ENCODE peak calls at places on chromosomes 12 and 14, in nine cellular contexts. V, P, N, J, L, H, Y, D and G are unnamed samples.
A peak's percentile ranks its signal among the peaks of the same experiment; 100 is the strongest.

GRCh38 chr12:19856389-19856788 is 417.1 kb downstream of the AEBP2 start:
- DNase-seq in V (no peak), Y (no peak), J (no peak), L (no peak), N (no peak), D (no peak), H (no peak), P (no peak), G (no peak)

GRCh38 chr14:22460461-22461195 is 128.4 kb downstream of the DAD1 start:
- DNase-seq in N (no peak), L (no peak), V (no peak), P (no peak), Y (no peak), D (no peak), J (peak; percentile 95), H (no peak), G (no peak)

GRCh38 chr14:29528889-29529288 is 398.8 kb downstream of the PRKD1 start:
- DNase-seq in J (no peak), D (no peak), Y (no peak), L (no peak), H (no peak), N (no peak), P (no peak), V (no peak), G (no peak)

GRCh38 chr14:91614187-91614586 is 104.1 kb upstream of the PPP4R3A start:
- DNase-seq in N (no peak), H (no peak), J (peak; percentile 2), V (peak; percentile 21), Y (no peak), L (no peak), D (no peak), P (no peak), G (no peak)

GRCh38 chr12:27436029-27436428 is 10.5 kb upstream of the SMCO2 start:
- DNase-seq in J (no peak), Y (no peak), D (no peak), N (no peak), P (no peak), L (no peak), V (no peak), H (no peak), G (no peak)

GRCh38 chr14:21771671-21772070 is 98.1 kb upstream of the OR4E1 start:
- DNase-seq in P (no peak), D (no peak), H (peak; percentile 14), Y (peak; percentile 30), J (no peak), N (no peak), L (no peak), V (no peak), G (no peak)

GRCh38 chr12:27966870-27967269 is 5.7 kb downstream of the PTHLH start:
- DNase-seq in D (no peak), J (no peak), P (no peak), L (no peak), H (no peak), Y (no peak), V (peak; percentile 91), N (no peak), G (no peak)

GRCh38 chr12:100464529-100464928 is 9.1 kb upstream of the NR1H4 start:
- DNase-seq in J (no peak), N (no peak), V (no peak), D (no peak), H (no peak), P (no peak), Y (no peak), L (no peak), G (no peak)

DNA sequence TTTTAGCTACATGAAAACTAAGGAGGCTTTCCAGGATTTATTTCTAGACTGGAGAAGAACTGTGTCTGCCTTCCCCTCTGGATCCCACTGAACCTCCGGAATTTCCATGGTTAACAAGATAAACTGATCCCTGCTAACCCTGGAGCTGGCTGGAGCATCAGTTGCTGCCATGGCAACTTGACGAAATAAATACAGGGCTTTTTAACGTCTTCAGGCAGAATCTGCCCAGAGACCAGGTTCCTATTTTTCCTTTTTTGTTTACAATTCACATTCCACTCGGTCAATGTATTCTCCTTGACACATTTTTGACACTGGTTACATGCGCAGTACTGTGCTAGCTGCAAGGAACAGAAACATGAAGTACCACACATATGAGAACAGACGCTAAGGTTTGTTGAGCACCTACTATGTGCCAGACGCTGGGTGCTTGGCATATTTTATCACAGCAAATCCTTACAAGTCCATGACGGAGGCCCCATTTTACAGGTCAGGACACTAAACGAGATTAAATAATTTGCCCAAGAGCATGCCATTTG is 1.7 kb downstream of the C14orf132 start:
- DNase-seq in D (no peak), N (no peak), P (no peak), L (no peak), Y (no peak), V (no peak), J (no peak), H (no peak), G (no peak)
- TF ChIP-seq POLR2A in D (no peak), N (no peak), P (no peak), L (no peak), Y (no peak), V (no peak), J (no peak), H (no peak), G (no peak)

GRCh38 chr12:31591308-31591901 is 469 bp upstream of the DENND5B start:
- DNase-seq in N (peak; percentile 44), Y (peak; percentile 6), P (peak; percentile 21), V (peak; percentile 55), D (peak; percentile 79), H (peak; percentile 20), L (no peak), J (peak; percentile 46), G (peak; percentile 12)

GRCh38 chr12:31589582-31589895 is 1.4 kb downstream of the DENND5B start:
- DNase-seq in L (peak; percentile 42), P (no peak), H (no peak), N (peak; percentile 70), Y (no peak), D (no peak), V (no peak), J (no peak), G (peak; percentile 48)

GRCh38 chr12:31590730-31591307 is at the start of gene DENND5B:
- DNase-seq in N (peak; percentile 87), P (peak; percentile 75), H (peak; percentile 80), V (peak; percentile 78), L (peak; percentile 26), D (peak; percentile 89), Y (peak; percentile 50), J (peak; percentile 80), G (peak; percentile 58)

GRCh38 chr12:31588976-31589375 is 2.0 kb downstream of the DENND5B start:
- DNase-seq in Y (no peak), V (no peak), D (no peak), N (no peak), P (no peak), H (no peak), L (no peak), J (no peak), G (no peak)

DNA sequence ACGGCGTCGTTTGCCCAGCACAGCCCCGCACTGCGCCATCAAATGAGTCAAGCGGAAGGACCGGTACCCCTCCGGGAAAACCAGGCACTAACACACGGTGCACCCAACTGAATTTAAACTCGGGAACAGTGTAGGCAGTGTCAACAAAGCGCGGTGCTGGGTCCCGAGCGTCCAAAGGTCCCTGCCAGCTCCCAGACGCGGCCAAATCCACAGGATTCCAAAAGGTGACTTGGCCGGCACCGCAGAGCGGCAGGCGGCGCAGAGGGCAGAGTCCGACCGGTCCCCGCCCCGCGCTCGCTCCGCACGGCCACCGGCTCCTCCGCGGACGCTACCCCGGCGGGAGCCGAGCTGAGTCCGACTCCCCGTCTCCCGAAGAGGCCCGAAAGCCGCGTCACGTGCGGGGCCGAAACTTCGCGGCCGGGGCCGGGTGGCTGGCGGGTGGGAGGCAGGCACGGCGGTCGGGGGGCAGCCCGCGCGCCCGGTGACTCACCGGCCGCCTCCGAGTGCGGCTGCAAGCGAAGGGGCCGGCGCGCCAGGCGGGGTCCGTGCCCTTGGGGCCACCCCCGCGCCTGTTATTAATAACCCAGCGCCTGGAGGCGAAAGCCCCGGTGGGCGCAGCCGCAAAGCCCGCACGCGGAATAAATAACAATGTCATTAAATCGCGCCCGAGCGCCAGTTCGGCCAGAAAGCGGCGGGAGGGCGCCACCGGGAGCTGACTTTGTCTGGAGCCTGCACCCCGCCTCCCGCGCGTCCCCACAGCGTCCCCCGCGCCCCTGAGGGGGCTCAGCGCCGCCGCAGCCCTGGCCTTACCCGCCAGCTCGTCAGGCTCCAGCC is 823 bp downstream of the DENND5B start:
- DNase-seq in V (peak; percentile 81), Y (peak; percentile 40), J (peak; percentile 92), N (peak; percentile 65), L (peak; percentile 19), D (peak; percentile 87), H (peak; percentile 79), P (peak; percentile 69), G (peak; percentile 17)
- TF ChIP-seq POLR2A in V (no peak), Y (no peak), J (peak; percentile 58), N (peak; percentile 4), L (no peak), D (peak; percentile 41), H (peak; percentile 68), P (peak; percentile 61), G (no peak)

GRCh38 chr14:75285331-75285730 is 6.7 kb downstream of the FOS start:
- DNase-seq in V (no peak), P (peak; percentile 3), D (no peak), Y (no peak), J (no peak), N (no peak), L (no peak), H (no peak), G (no peak)

GRCh38 chr14:75282166-75282547 is 3.5 kb downstream of the FOS start:
- DNase-seq in Y (no peak), D (no peak), V (no peak), P (no peak), J (no peak), N (no peak), L (no peak), H (no peak), G (no peak)

GRCh38 chr14:75281691-75282000 is 3.0 kb downstream of the FOS start:
- DNase-seq in J (no peak), V (no peak), P (no peak), H (no peak), L (no peak), D (no peak), N (no peak), Y (no peak), G (no peak)

GRCh38 chr14:75283884-75284563 is 5.4 kb downstream of the FOS start:
- DNase-seq in V (peak; percentile 77), P (peak; percentile 38), N (no peak), Y (no peak), L (no peak), H (peak; percentile 79), D (peak; percentile 78), J (peak; percentile 83), G (no peak)

DNA sequence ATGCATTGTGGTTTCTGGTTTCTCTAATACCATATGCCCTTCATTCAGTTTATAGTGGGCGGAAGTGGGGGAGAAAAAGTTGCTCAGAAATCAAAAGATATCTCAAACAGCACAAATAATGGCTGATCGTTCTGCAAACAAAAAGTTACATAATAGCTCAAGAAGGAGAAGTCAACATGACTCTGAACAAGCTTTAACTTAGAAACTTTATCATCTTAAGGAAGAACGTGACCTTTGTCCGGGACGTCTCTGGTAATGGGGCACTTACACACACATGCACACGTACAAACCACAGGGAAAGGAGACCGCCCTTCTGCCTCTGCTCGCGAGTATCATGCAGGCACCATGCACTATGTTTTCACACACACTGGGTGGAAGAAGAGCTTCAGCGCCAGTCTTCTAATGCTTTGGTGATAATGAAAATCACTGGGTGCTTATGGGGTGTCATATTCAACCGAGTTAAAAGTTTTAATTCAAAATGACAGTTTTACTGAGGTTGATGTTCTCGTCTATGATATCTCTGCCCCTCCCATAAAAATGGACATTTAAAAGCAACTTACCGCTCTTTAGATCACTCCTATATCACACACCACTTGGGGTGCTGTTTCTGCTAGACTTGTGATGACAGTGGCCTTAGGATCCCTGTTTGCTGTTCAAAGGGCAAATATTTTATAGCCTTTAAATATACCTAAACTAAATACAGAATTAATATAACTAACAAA is 4.7 kb downstream of the FOS start:
- DNase-seq in N (no peak), Y (no peak), L (no peak), V (peak; percentile 89), J (peak; percentile 72), H (peak; percentile 73), D (peak; percentile 86), P (no peak), G (peak; percentile 62)
- TF ChIP-seq POLR2A in N (peak; percentile 22), Y (no peak), L (no peak), V (no peak), J (no peak), H (peak; percentile 70), D (peak; percentile 70), P (no peak), G (no peak)

GRCh38 chr12:14802961-14803829 is at the start of the genes C12orf60 and WBP11:
- DNase-seq in H (peak; percentile 99), J (peak; percentile 98), N (peak; percentile 92), L (peak; percentile 98), P (peak; percentile 98), V (peak; percentile 99), D (peak; percentile 98), Y (peak; percentile 98), G (peak; percentile 90)
- TF ChIP-seq POLR2A in H (peak; percentile 80), J (peak; percentile 83), N (peak; percentile 77), L (no peak), P (peak; percentile 71), V (peak; percentile 80), D (peak; percentile 35), Y (peak; percentile 68), G (peak; percentile 36)